ENCODE peak calls at places on chromosome 12, in seven cellular contexts. One of them, this sample, is unnamed.

GRCh38 chr12:26204612-26205289 is 9.4 kb downstream of the SSPN start:
- DNase-seq in GM12878: no peak
- DNase-seq in H1: no peak
- DNase-seq in SK-N-SH: no peak
- DNase-seq in K562: no peak
- DNase-seq in HepG2: no peak
- DNase-seq in GM12892: no peak
- DNase-seq in this sample: no peak

GRCh38 chr12:57726884-57727757 is 11.4 kb downstream of the AGAP2 start:
- DNase-seq in H1: peak
- DNase-seq in GM12892: peak
- DNase-seq in GM12878: no peak
- DNase-seq in SK-N-SH: no peak
- DNase-seq in K562: no peak
- DNase-seq in HepG2: no peak
- DNase-seq in this sample: peak

GRCh38 chr12:41254004-41254403 is 65.9 kb downstream of the PDZRN4 start:
- DNase-seq in SK-N-SH: no peak
- DNase-seq in GM12878: no peak
- DNase-seq in GM12892: no peak
- DNase-seq in H1: no peak
- DNase-seq in K562: no peak
- DNase-seq in HepG2: no peak
- DNase-seq in this sample: no peak

GRCh38 chr12:110546339-110546738 is 36.8 kb downstream of the PPTC7 start:
- DNase-seq in HepG2: no peak
- DNase-seq in H1: no peak
- DNase-seq in SK-N-SH: no peak
- DNase-seq in GM12892: no peak
- DNase-seq in GM12878: no peak
- DNase-seq in K562: no peak
- DNase-seq in this sample: no peak

GRCh38 chr12:12349711-12350665 is at the start of gene MANSC1:
- DNase-seq in GM12892: peak
- DNase-seq in GM12878: no peak
- DNase-seq in HepG2: peak
- DNase-seq in H1: peak
- DNase-seq in SK-N-SH: peak
- DNase-seq in K562: peak
- DNase-seq in this sample: peak

GRCh38 chr12:123106640-123107359 is 44.1 kb downstream of the PITPNM2 start:
- DNase-seq in GM12878: no peak
- DNase-seq in K562: peak
- DNase-seq in SK-N-SH: no peak
- DNase-seq in GM12892: no peak
- DNase-seq in H1: no peak
- DNase-seq in HepG2: no peak
- DNase-seq in this sample: no peak

GRCh38 chr12:31206038-31206670 is 119.8 kb downstream of the SINHCAF start:
- DNase-seq in GM12892: no peak
- DNase-seq in GM12878: no peak
- DNase-seq in SK-N-SH: no peak
- DNase-seq in H1: no peak
- DNase-seq in HepG2: no peak
- DNase-seq in K562: no peak
- DNase-seq in this sample: no peak

GRCh38 chr12:2636741-2637140 is 158.0 kb upstream of the FKBP4 start:
- DNase-seq in H1: no peak
- DNase-seq in HepG2: no peak
- DNase-seq in SK-N-SH: no peak
- DNase-seq in GM12878: no peak
- DNase-seq in GM12892: no peak
- DNase-seq in K562: no peak
- DNase-seq in this sample: no peak

GRCh38 chr12:131845121-131845520 is 16.9 kb downstream of the MMP17 start:
- DNase-seq in K562: no peak
- DNase-seq in GM12878: no peak
- DNase-seq in SK-N-SH: no peak
- DNase-seq in HepG2: no peak
- DNase-seq in H1: no peak
- DNase-seq in GM12892: no peak
- DNase-seq in this sample: no peak

GRCh38 chr12:114166360-114166759 is 200.2 kb upstream of the RBM19 start:
- DNase-seq in K562: peak
- DNase-seq in H1: peak
- DNase-seq in HepG2: peak
- DNase-seq in GM12892: no peak
- DNase-seq in GM12878: no peak
- DNase-seq in SK-N-SH: peak
- DNase-seq in this sample: no peak

GRCh38 chr12:64714551-64714968 is 44.6 kb downstream of the GNS start:
- DNase-seq in K562: no peak
- DNase-seq in SK-N-SH: no peak
- DNase-seq in GM12892: no peak
- DNase-seq in H1: no peak
- DNase-seq in HepG2: no peak
- DNase-seq in GM12878: peak
- DNase-seq in this sample: no peak

DNA sequence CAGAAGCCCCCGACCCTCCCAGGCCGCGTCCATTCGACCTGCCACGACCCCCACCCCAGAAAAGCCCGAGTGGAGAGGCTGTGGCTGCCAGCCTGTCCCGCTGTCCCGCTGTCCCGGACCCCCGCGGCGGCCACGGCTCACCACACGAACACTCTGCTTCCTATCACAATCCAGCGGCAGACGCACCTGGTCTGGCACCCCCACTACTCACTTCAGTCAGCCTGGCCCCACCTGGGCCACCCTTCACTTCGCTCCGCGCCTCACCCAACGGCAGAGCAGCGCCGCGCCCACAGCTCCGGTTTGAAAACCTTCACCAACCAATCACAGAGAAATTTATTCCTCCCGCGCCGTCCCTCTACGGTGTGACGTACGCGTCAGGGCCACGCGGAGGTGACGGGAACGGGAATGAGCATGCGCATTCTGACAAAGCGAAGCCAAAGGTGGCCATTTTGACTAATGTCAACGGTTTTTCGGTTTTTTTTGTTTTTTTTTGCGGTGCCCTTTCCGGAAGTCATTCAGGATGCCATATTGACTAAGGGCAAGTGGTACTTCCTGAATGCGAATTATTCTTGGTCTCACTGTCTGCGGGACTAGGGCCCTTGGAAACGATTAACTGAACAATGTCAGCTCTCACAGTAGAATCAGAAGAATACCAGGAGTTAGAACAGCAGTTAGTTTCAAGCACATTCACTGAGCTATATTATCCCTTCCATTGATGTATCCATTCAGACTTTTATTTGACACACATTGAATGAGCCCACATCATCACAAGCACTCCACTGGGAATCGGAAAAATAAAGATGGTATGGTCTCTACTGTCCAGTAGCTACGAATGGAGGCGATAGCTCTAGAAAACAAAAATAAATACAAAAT is at the start of gene RACGAP1:
- DNase-seq in K562: peak
- DNase-seq in GM12878: peak
- DNase-seq in H1: peak
- DNase-seq in SK-N-SH: peak
- DNase-seq in GM12892: peak
- DNase-seq in HepG2: peak
- DNase-seq in this sample: peak
- TF ChIP-seq POLR2AphosphoS5 in K562: peak
- TF ChIP-seq POLR2AphosphoS5 in GM12878: no peak
- TF ChIP-seq POLR2AphosphoS5 in H1: peak
- TF ChIP-seq POLR2AphosphoS5 in SK-N-SH: peak
- TF ChIP-seq POLR2AphosphoS5 in GM12892: peak
- TF ChIP-seq POLR2AphosphoS5 in HepG2: peak
- TF ChIP-seq POLR2AphosphoS5 in this sample: peak

GRCh38 chr12:108000111-108000510 is 129.0 kb upstream of the WSCD2 start:
- DNase-seq in SK-N-SH: no peak
- DNase-seq in H1: no peak
- DNase-seq in HepG2: no peak
- DNase-seq in GM12892: no peak
- DNase-seq in GM12878: no peak
- DNase-seq in K562: no peak
- DNase-seq in this sample: no peak
- TF ChIP-seq TAF1 in SK-N-SH: no peak
- TF ChIP-seq TAF1 in H1: no peak
- TF ChIP-seq TAF1 in HepG2: no peak
- TF ChIP-seq TAF1 in GM12892: no peak
- TF ChIP-seq TAF1 in GM12878: no peak
- TF ChIP-seq TAF1 in K562: no peak
- TF ChIP-seq TAF1 in this sample: no peak

GRCh38 chr12:96444403-96444802 is 44.2 kb upstream of the CDK17 start:
- DNase-seq in GM12878: no peak
- DNase-seq in HepG2: no peak
- DNase-seq in GM12892: no peak
- DNase-seq in SK-N-SH: no peak
- DNase-seq in H1: no peak
- DNase-seq in K562: no peak
- DNase-seq in this sample: no peak

GRCh38 chr12:96445743-96446655 is 43.4 kb upstream of the CFAP54 start:
- DNase-seq in GM12878: peak
- DNase-seq in HepG2: no peak
- DNase-seq in K562: peak
- DNase-seq in SK-N-SH: no peak
- DNase-seq in GM12892: peak
- DNase-seq in H1: no peak
- DNase-seq in this sample: peak

GRCh38 chr12:96452271-96452922 is 37.0 kb upstream of the CFAP54 start:
- DNase-seq in GM12892: no peak
- DNase-seq in GM12878: no peak
- DNase-seq in SK-N-SH: no peak
- DNase-seq in H1: no peak
- DNase-seq in K562: no peak
- DNase-seq in HepG2: no peak
- DNase-seq in this sample: no peak

GRCh38 chr12:96447256-96447655 is 42.1 kb upstream of the CFAP54 start:
- DNase-seq in SK-N-SH: no peak
- DNase-seq in GM12878: no peak
- DNase-seq in H1: no peak
- DNase-seq in K562: no peak
- DNase-seq in GM12892: no peak
- DNase-seq in HepG2: no peak
- DNase-seq in this sample: no peak

GRCh38 chr12:96448287-96448686 is 41.1 kb upstream of the CFAP54 start:
- DNase-seq in GM12878: no peak
- DNase-seq in SK-N-SH: no peak
- DNase-seq in K562: no peak
- DNase-seq in GM12892: no peak
- DNase-seq in H1: no peak
- DNase-seq in HepG2: no peak
- DNase-seq in this sample: no peak
- TF ChIP-seq POLR2AphosphoS5 in GM12878: no peak
- TF ChIP-seq POLR2AphosphoS5 in SK-N-SH: no peak
- TF ChIP-seq POLR2AphosphoS5 in K562: no peak
- TF ChIP-seq POLR2AphosphoS5 in GM12892: no peak
- TF ChIP-seq POLR2AphosphoS5 in H1: no peak
- TF ChIP-seq POLR2AphosphoS5 in HepG2: no peak
- TF ChIP-seq POLR2AphosphoS5 in this sample: no peak

GRCh38 chr12:125577334-125577733 is 512.1 kb downstream of the AACS start:
- DNase-seq in GM12892: no peak
- DNase-seq in HepG2: no peak
- DNase-seq in GM12878: no peak
- DNase-seq in SK-N-SH: no peak
- DNase-seq in H1: no peak
- DNase-seq in K562: no peak
- DNase-seq in this sample: no peak

GRCh38 chr12:125583071-125583470 is 517.8 kb downstream of the AACS start:
- DNase-seq in H1: no peak
- DNase-seq in SK-N-SH: no peak
- DNase-seq in GM12892: no peak
- DNase-seq in HepG2: no peak
- DNase-seq in GM12878: no peak
- DNase-seq in K562: no peak
- DNase-seq in this sample: no peak

GRCh38 chr12:125579916-125580315 is 514.7 kb downstream of the AACS start:
- DNase-seq in H1: no peak
- DNase-seq in GM12892: no peak
- DNase-seq in HepG2: no peak
- DNase-seq in SK-N-SH: no peak
- DNase-seq in GM12878: no peak
- DNase-seq in K562: no peak
- DNase-seq in this sample: no peak
- TF ChIP-seq TAF1 in H1: no peak
- TF ChIP-seq TAF1 in GM12892: no peak
- TF ChIP-seq TAF1 in HepG2: no peak
- TF ChIP-seq TAF1 in SK-N-SH: no peak
- TF ChIP-seq TAF1 in GM12878: no peak
- TF ChIP-seq TAF1 in K562: no peak
- TF ChIP-seq TAF1 in this sample: no peak

GRCh38 chr12:5576011-5576410 is 144.1 kb downstream of the NTF3 start:
- DNase-seq in K562: no peak
- DNase-seq in SK-N-SH: no peak
- DNase-seq in H1: no peak
- DNase-seq in GM12892: no peak
- DNase-seq in GM12878: no peak
- DNase-seq in HepG2: no peak
- DNase-seq in this sample: no peak
- TF ChIP-seq POLR2AphosphoS5 in K562: no peak
- TF ChIP-seq POLR2AphosphoS5 in SK-N-SH: no peak
- TF ChIP-seq POLR2AphosphoS5 in H1: no peak
- TF ChIP-seq POLR2AphosphoS5 in GM12892: no peak
- TF ChIP-seq POLR2AphosphoS5 in GM12878: no peak
- TF ChIP-seq POLR2AphosphoS5 in HepG2: no peak
- TF ChIP-seq POLR2AphosphoS5 in this sample: no peak

DNA sequence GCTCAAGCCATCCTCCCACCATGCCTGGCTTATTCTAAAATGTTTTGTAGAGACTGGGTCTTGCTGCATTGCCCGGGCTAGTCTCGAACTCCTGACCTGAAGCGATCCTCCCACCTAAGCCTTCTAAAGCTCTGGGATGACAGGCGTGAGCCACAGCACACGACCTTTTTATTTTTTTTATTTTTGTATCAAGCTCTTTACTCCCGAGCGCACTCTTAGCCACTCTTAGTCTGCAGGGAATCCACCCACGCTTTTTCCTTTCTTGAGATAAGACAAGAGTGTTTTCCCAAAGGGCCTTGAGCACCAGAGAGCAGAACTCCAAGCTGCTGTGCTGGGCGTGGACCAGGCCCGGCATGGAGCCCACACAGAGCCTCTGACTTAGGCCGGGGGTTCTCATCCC is 23.4 kb downstream of the MAP1LC3B2 start:
- DNase-seq in GM12892: no peak
- DNase-seq in H1: no peak
- DNase-seq in K562: peak
- DNase-seq in SK-N-SH: no peak
- DNase-seq in HepG2: no peak
- DNase-seq in GM12878: no peak
- DNase-seq in this sample: no peak
- TF ChIP-seq TAF1 in GM12892: no peak
- TF ChIP-seq TAF1 in H1: no peak
- TF ChIP-seq TAF1 in K562: no peak
- TF ChIP-seq TAF1 in SK-N-SH: no peak
- TF ChIP-seq TAF1 in HepG2: no peak
- TF ChIP-seq TAF1 in GM12878: no peak
- TF ChIP-seq TAF1 in this sample: no peak